ENCODE peak calls at places on chromosome 11, in six cellular contexts. One of them, this sample, is unnamed.

GRCh38 chr11:13348305-13348704 is 70.7 kb downstream of the BMAL1 start:
- DNase-seq in heart right ventricle: no peak
- DNase-seq in EL: no peak
- DNase-seq in T-helper 2 cell: no peak
- DNase-seq in T-cell: no peak
- DNase-seq in A172: no peak
- DNase-seq in this sample: no peak

GRCh38 chr11:16883179-16883578 is 131.0 kb downstream of the PLEKHA7 start:
- DNase-seq in EL: peak
- DNase-seq in T-helper 2 cell: no peak
- DNase-seq in A172: peak
- DNase-seq in T-cell: no peak
- DNase-seq in heart right ventricle: peak
- DNase-seq in this sample: peak

GRCh38 chr11:77084581-77085191 is 17.9 kb downstream of the CAPN5 start:
- DNase-seq in EL: no peak
- DNase-seq in A172: no peak
- DNase-seq in heart right ventricle: no peak
- DNase-seq in T-helper 2 cell: no peak
- DNase-seq in T-cell: no peak
- DNase-seq in this sample: no peak

GRCh38 chr11:114359342-114359741 is 41.0 kb downstream of the C11orf71 start:
- DNase-seq in T-cell: no peak
- DNase-seq in heart right ventricle: no peak
- DNase-seq in A172: no peak
- DNase-seq in EL: peak
- DNase-seq in T-helper 2 cell: no peak
- DNase-seq in this sample: no peak

GRCh38 chr11:44755553-44756505 is 29.1 kb downstream of the TSPAN18 start:
- DNase-seq in EL: peak
- DNase-seq in A172: peak
- DNase-seq in heart right ventricle: no peak
- DNase-seq in T-helper 2 cell: no peak
- DNase-seq in T-cell: no peak
- DNase-seq in this sample: no peak

GRCh38 chr11:114060402-114061052 is 1.0 kb downstream of the ZBTB16 start:
- DNase-seq in A172: no peak
- DNase-seq in T-helper 2 cell: peak
- DNase-seq in heart right ventricle: peak
- DNase-seq in T-cell: no peak
- DNase-seq in EL: peak
- DNase-seq in this sample: no peak

GRCh38 chr11:128908391-128909246 is 17.5 kb downstream of the KCNJ5 start:
- DNase-seq in A172: peak
- DNase-seq in T-cell: no peak
- DNase-seq in T-helper 2 cell: no peak
- DNase-seq in EL: peak
- DNase-seq in heart right ventricle: peak
- DNase-seq in this sample: peak

GRCh38 chr11:121711236-121711635 is 258.5 kb upstream of the SORL1-AS1 start:
- DNase-seq in EL: no peak
- DNase-seq in heart right ventricle: no peak
- DNase-seq in T-helper 2 cell: no peak
- DNase-seq in T-cell: no peak
- DNase-seq in A172: no peak
- DNase-seq in this sample: no peak

GRCh38 chr11:87281496-87281895 is 243.8 kb downstream of the TMEM135 start:
- DNase-seq in T-cell: no peak
- DNase-seq in EL: peak
- DNase-seq in A172: no peak
- DNase-seq in heart right ventricle: peak
- DNase-seq in T-helper 2 cell: no peak
- DNase-seq in this sample: no peak